ENCODE peak calls at places on chromosome 1, in eight cellular contexts. Y is A549, D is heart left ventricle, G is H1, U is IMR-90, V is transverse colon, Z is NB4, N is adrenal gland. F is an unnamed sample.

GRCh38 chr1:243477676-243478075 is 221.8 kb downstream of the SDCCAG8 start:
- DNase-seq in Y (no peak), D (no peak), G (no peak), U (no peak), V (no peak), Z (peak), N (no peak), F (no peak)

GRCh38 chr1:22808846-22809501 is 98.3 kb downstream of the EPHB2 start:
- DNase-seq in Y (no peak), D (peak), G (no peak), U (peak), V (no peak), Z (no peak), N (peak), F (no peak)

GRCh38 chr1:57843760-57844159 is 419.9 kb upstream of the DAB1 start:
- DNase-seq in Y (no peak), D (no peak), G (no peak), U (no peak), V (no peak), Z (no peak), N (no peak), F (no peak)

GRCh38 chr1:205373022-205373421 is 16.3 kb upstream of the KLHDC8A start:
- DNase-seq in Y (no peak), D (no peak), G (no peak), U (peak), V (no peak), Z (no peak), N (peak), F (no peak)

GRCh38 chr1:110229348-110230001 is 19.4 kb downstream of the KCNC4 start:
- DNase-seq in Y (no peak), D (no peak), G (no peak), U (no peak), V (no peak), Z (no peak), N (peak), F (no peak)

GRCh38 chr1:171055966-171056643 is 34.6 kb upstream of the FMO3 start:
- DNase-seq in Y (no peak), D (no peak), G (no peak), U (no peak), V (no peak), Z (no peak), N (no peak), F (no peak)

GRCh38 chr1:216032284-216032683 is 391.0 kb downstream of the USH2A start:
- DNase-seq in Y (no peak), D (no peak), G (no peak), U (no peak), V (no peak), Z (no peak), N (no peak), F (no peak)

GRCh38 chr1:173477286-173478098 is at the start of gene PRDX6:
- DNase-seq in Y (no peak), D (peak), G (peak), U (peak), V (peak), Z (peak), N (peak), F (peak)

GRCh38 chr1:224707849-224708725 is 92.0 kb downstream of the CNIH3 start:
- DNase-seq in Y (no peak), D (no peak), G (no peak), U (peak), V (no peak), Z (peak), N (peak), F (no peak)

GRCh38 chr1:46617108-46617694 is 590 bp upstream of the MOB3C start:
- DNase-seq in Y (no peak), D (no peak), G (no peak), U (no peak), V (no peak), Z (no peak), N (no peak), F (no peak)

GRCh38 chr1:46615088-46615487 is 1.5 kb downstream of the MOB3C start:
- DNase-seq in Y (no peak), D (no peak), G (no peak), U (no peak), V (no peak), Z (no peak), N (no peak), F (no peak)

GRCh38 chr1:46615735-46616134 is 876 bp downstream of the MOB3C start:
- DNase-seq in Y (no peak), D (no peak), G (no peak), U (no peak), V (no peak), Z (no peak), N (no peak), F (no peak)

GRCh38 chr1:46617833-46618232 is 1.2 kb upstream of the MOB3C start:
- DNase-seq in Y (no peak), D (no peak), G (no peak), U (no peak), V (no peak), Z (no peak), N (no peak), F (no peak)

GRCh38 chr1:46616277-46617107 is at the start of gene MOB3C:
- DNase-seq in Y (peak), D (peak), G (peak), U (peak), V (peak), Z (peak), N (peak), F (peak)
- TF ChIP-seq POLR2A in Y (peak), D (peak), G (no peak), U (peak), V (peak), Z (no peak), N (peak), F (no peak)

GRCh38 chr1:247114351-247115140 is 10.4 kb upstream of the ZNF669 start:
- DNase-seq in Y (no peak), D (no peak), G (no peak), U (no peak), V (no peak), Z (no peak), N (no peak), F (no peak)
- TF ChIP-seq POLR2A in Y (no peak), D (no peak), G (no peak), U (no peak), V (no peak), Z (no peak), N (no peak), F (no peak)

GRCh38 chr1:241520080-241520465 is 518 bp upstream of the FH start:
- DNase-seq in Y (no peak), D (no peak), G (no peak), U (no peak), V (no peak), Z (no peak), N (no peak), F (no peak)

GRCh38 chr1:241525026-241525425 is 5.5 kb upstream of the FH start:
- DNase-seq in Y (no peak), D (no peak), G (no peak), U (no peak), V (no peak), Z (no peak), N (no peak), F (no peak)

GRCh38 chr1:241518447-241519307 is 878 bp downstream of the FH start:
- DNase-seq in Y (no peak), D (peak), G (peak), U (peak), V (peak), Z (peak), N (peak), F (no peak)

GRCh38 chr1:241521718-241522117 is 2.2 kb upstream of the FH start:
- DNase-seq in Y (no peak), D (no peak), G (no peak), U (no peak), V (no peak), Z (no peak), N (no peak), F (no peak)

DNA sequence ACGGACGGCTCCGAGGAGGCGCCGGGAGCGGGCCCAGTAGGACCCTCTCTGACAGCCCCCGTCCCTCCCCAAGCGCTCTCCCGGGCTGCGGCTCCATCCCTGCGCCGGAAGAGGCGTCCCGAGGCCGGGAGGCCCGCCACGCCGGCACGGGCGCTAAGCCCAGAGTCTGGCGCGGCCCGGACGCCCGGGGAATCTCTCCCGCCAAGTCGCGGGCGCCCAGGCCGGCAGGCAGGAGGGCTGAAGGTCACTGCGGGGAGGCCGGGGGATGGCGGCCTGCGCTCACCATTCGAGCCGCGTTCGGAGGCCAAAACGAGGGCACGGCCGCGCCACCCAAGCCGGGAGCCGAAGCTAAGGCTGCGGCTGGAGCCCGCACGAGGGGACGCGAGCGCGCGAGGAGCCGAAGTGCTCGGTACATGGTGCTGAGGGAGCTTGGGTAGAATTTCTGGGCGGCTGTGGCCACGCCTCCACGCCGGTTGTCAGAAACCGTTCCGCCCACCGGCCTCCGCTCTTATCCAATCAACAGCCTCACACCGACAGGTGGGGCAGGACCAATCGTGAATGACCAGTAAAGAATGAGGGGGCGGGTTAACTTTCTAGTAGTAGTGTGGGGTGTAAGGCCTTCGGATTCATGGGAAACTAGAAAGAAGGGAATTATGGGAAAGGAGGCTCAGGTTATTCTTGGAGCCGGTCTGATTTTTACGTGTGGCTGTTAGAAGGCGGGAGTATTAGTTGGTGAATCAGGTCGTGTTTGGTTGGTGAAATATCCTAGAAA is at the start of gene FH:
- DNase-seq in Y (peak), D (peak), G (peak), U (peak), V (peak), Z (peak), N (peak), F (peak)
- TF ChIP-seq POLR2A in Y (peak), D (peak), G (peak), U (peak), V (peak), Z (peak), N (peak), F (peak)

DNA sequence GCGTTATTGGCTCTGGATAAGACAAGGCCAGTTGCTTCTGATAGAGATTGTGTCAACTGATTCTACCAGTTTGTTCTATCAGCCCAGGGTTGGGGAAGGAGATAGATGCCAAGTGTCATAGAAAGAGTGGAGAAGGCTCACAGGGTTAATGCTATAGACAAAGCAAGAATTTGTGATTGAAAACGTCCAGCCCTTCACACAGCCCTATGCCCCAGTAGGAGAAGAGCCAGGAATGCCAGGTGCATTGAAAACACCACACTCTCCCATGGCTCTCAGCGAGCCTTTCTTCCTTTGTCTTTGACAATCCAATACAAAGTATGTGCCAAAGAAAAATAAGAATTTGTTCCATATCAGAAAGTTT is 505.0 kb downstream of the PLPP3 start:
- DNase-seq in Y (no peak), D (peak), G (no peak), U (no peak), V (no peak), Z (no peak), N (no peak), F (no peak)
- TF ChIP-seq POLR2A in Y (no peak), D (no peak), G (no peak), U (no peak), V (no peak), Z (no peak), N (no peak), F (no peak)

DNA sequence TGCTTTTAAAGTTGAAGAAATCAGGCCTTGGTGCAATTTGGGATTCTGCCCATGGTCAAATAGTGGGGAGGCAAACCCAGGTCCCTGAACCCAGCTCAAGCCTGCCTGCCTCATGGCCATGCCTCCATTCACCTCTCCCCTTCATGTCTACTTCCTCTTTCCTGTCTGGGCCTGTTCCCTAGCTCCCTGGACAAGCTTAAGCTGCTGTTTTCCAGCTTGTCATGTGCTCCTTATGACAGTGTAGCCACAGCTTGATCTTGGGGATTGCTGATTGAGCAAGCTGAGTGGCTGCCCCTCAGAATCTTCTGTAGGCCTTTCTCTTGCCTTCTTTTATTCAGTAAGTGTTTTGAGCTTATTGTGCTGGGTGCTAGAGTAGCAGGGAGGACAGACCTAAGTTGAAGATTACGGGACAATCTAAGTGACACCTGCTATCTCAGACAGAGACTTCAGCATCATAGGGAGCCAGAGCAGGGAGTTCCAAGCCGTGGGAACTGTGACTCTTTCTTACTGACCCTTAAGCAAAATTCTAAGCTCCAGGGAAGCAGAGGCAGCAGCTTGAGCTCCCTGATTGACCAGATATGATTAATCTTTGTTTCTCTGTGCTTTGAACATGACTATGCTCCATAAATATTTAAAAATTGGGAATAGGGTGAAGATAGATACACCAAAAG is 520 bp upstream of the MR1 start:
- DNase-seq in Y (peak), D (peak), G (no peak), U (peak), V (peak), Z (peak), N (peak), F (no peak)
- TF ChIP-seq POLR2A in Y (no peak), D (no peak), G (no peak), U (no peak), V (no peak), Z (no peak), N (no peak), F (no peak)

GRCh38 chr1:39574646-39575045 is 1.9 kb downstream of the PABPC4 start:
- DNase-seq in Y (no peak), D (no peak), G (no peak), U (peak), V (peak), Z (peak), N (no peak), F (no peak)
- TF ChIP-seq POLR2A in Y (no peak), D (no peak), G (no peak), U (no peak), V (no peak), Z (no peak), N (no peak), F (no peak)

DNA sequence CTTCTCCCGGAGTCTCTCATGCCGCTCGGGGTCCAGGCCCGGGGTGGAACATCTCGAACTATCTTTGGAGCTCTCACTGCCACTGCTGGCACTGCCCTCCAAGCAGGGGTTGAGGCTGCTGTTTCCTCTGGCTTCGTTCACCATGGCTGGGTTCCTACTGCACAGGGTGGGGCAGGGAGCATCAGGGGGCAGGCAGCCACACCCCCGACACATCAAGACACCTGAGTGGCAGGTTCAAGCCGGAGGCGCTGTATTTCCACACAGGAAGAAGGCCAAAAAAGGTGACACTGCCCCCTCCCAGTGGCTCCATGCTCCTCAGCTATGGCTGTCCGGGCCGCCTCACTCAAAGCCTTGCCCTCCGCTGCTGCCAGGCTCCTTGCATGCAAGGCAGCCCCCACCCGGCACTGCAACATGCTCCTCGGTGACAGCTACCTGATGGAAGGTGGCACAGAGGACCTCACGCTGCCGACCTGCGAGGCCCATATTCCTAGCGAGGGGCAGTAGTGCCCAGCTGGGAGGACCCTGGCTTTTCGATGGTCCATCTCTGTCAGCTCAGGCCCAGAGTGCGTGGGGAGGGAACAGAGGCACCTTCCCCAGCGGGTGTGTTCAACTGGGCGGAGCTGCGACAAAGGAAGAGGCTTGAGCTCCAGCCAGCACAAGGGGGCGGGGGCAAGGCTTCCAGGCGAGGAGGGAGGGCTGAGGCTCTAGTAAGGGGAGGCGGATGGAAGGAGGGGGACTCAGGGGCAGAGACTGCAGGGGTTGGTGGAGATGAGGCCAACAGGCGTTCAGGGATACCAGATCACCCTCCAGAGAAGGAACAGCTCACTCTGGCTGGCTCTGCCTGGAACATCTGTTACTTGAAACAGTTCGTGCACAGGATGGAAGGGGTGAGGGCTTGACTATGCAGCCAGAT is 2.5 kb downstream of the MTHFR start:
- DNase-seq in Y (no peak), D (peak), G (peak), U (peak), V (peak), Z (peak), N (peak), F (peak)
- TF ChIP-seq POLR2A in Y (no peak), D (peak), G (no peak), U (peak), V (peak), Z (no peak), N (peak), F (peak)